ENCODE peak calls at places on chromosomes 3 and 15, in six cellular contexts. One of them, this sample, is unnamed.

GRCh38 chr15:57395292-57395691 is 19.0 kb downstream of the CGNL1 start:
- DNase-seq in neuronal stem cell: no peak
- DNase-seq in IMR-90: peak
- DNase-seq in trophoblast cell: peak
- DNase-seq in H1: no peak
- DNase-seq in mesenchymal stem cell: peak
- DNase-seq in this sample: no peak

GRCh38 chr3:194105292-194105691 is 30.7 kb upstream of the HES1 start:
- DNase-seq in neuronal stem cell: no peak
- DNase-seq in IMR-90: no peak
- DNase-seq in trophoblast cell: no peak
- DNase-seq in H1: no peak
- DNase-seq in mesenchymal stem cell: no peak
- DNase-seq in this sample: no peak

GRCh38 chr3:18424213-18424861 is 802 bp downstream of the SATB1 start:
- DNase-seq in neuronal stem cell: no peak
- DNase-seq in IMR-90: no peak
- DNase-seq in trophoblast cell: no peak
- DNase-seq in H1: no peak
- DNase-seq in mesenchymal stem cell: no peak
- DNase-seq in this sample: peak

GRCh38 chr3:108093616-108094015 is 2.8 kb upstream of the CD47 start:
- DNase-seq in neuronal stem cell: no peak
- DNase-seq in IMR-90: no peak
- DNase-seq in trophoblast cell: no peak
- DNase-seq in H1: no peak
- DNase-seq in mesenchymal stem cell: no peak
- DNase-seq in this sample: no peak

GRCh38 chr3:195806211-195806915 is 5.4 kb downstream of the MUC4 start:
- DNase-seq in neuronal stem cell: peak
- DNase-seq in IMR-90: no peak
- DNase-seq in trophoblast cell: no peak
- DNase-seq in H1: peak
- DNase-seq in mesenchymal stem cell: no peak
- DNase-seq in this sample: peak

GRCh38 chr3:132721479-132722164 is 587 bp downstream of the NPHP3 start:
- DNase-seq in neuronal stem cell: peak
- DNase-seq in IMR-90: peak
- DNase-seq in trophoblast cell: peak
- DNase-seq in H1: no peak
- DNase-seq in mesenchymal stem cell: peak
- DNase-seq in this sample: peak

GRCh38 chr3:156551261-156551660 is 3.7 kb downstream of the SSR3 start:
- DNase-seq in neuronal stem cell: no peak
- DNase-seq in IMR-90: peak
- DNase-seq in trophoblast cell: peak
- DNase-seq in H1: no peak
- DNase-seq in mesenchymal stem cell: peak
- DNase-seq in this sample: no peak

GRCh38 chr3:66555214-66555844 is 54.5 kb upstream of the LRIG1 start:
- DNase-seq in neuronal stem cell: no peak
- DNase-seq in IMR-90: no peak
- DNase-seq in trophoblast cell: no peak
- DNase-seq in H1: no peak
- DNase-seq in mesenchymal stem cell: peak
- DNase-seq in this sample: no peak

GRCh38 chr15:67196672-67197363 is 57.6 kb downstream of the AAGAB start:
- DNase-seq in neuronal stem cell: no peak
- DNase-seq in IMR-90: peak
- DNase-seq in trophoblast cell: peak
- DNase-seq in H1: no peak
- DNase-seq in mesenchymal stem cell: peak
- DNase-seq in this sample: no peak

GRCh38 chr3:113097821-113098516 is 107.2 kb downstream of the GTPBP8 start:
- DNase-seq in neuronal stem cell: no peak
- DNase-seq in IMR-90: peak
- DNase-seq in trophoblast cell: peak
- DNase-seq in H1: no peak
- DNase-seq in mesenchymal stem cell: peak
- DNase-seq in this sample: no peak

GRCh38 chr3:61031503-61031902 is 219.7 kb downstream of the FHIT start:
- DNase-seq in neuronal stem cell: no peak
- DNase-seq in IMR-90: no peak
- DNase-seq in trophoblast cell: no peak
- DNase-seq in H1: no peak
- DNase-seq in mesenchymal stem cell: no peak
- DNase-seq in this sample: no peak

GRCh38 chr3:177751770-177752169 is 554.5 kb upstream of the TBL1XR1 start:
- DNase-seq in neuronal stem cell: no peak
- DNase-seq in IMR-90: no peak
- DNase-seq in trophoblast cell: no peak
- DNase-seq in H1: no peak
- DNase-seq in mesenchymal stem cell: no peak
- DNase-seq in this sample: no peak

GRCh38 chr15:74613089-74613952 is 2.3 kb upstream of the CLK3 start:
- DNase-seq in neuronal stem cell: no peak
- DNase-seq in IMR-90: no peak
- DNase-seq in trophoblast cell: peak
- DNase-seq in H1: no peak
- DNase-seq in mesenchymal stem cell: peak
- DNase-seq in this sample: no peak

GRCh38 chr3:158140396-158140795 is 30.5 kb downstream of the RSRC1 start:
- DNase-seq in neuronal stem cell: no peak
- DNase-seq in IMR-90: peak
- DNase-seq in trophoblast cell: no peak
- DNase-seq in H1: no peak
- DNase-seq in mesenchymal stem cell: no peak
- DNase-seq in this sample: no peak

GRCh38 chr3:18100126-18100525 is 325.0 kb downstream of the SATB1 start:
- DNase-seq in neuronal stem cell: no peak
- DNase-seq in IMR-90: peak
- DNase-seq in trophoblast cell: no peak
- DNase-seq in H1: no peak
- DNase-seq in mesenchymal stem cell: no peak
- DNase-seq in this sample: no peak

GRCh38 chr15:56469484-56469883 is 4.5 kb upstream of the MNS1 start:
- DNase-seq in neuronal stem cell: no peak
- DNase-seq in IMR-90: no peak
- DNase-seq in trophoblast cell: no peak
- DNase-seq in H1: no peak
- DNase-seq in mesenchymal stem cell: no peak
- DNase-seq in this sample: no peak

GRCh38 chr3:48273594-48274211 is 32.8 kb downstream of the ZNF589 start:
- DNase-seq in neuronal stem cell: peak
- DNase-seq in IMR-90: peak
- DNase-seq in trophoblast cell: peak
- DNase-seq in H1: peak
- DNase-seq in mesenchymal stem cell: peak
- DNase-seq in this sample: peak

GRCh38 chr3:129398803-129399144 is 29.7 kb downstream of the EFCAB12 start:
- DNase-seq in neuronal stem cell: no peak
- DNase-seq in IMR-90: peak
- DNase-seq in trophoblast cell: peak
- DNase-seq in H1: no peak
- DNase-seq in mesenchymal stem cell: peak
- DNase-seq in this sample: no peak

GRCh38 chr15:70268698-70269251 is 171.1 kb upstream of the TLE3 start:
- DNase-seq in neuronal stem cell: no peak
- DNase-seq in IMR-90: no peak
- DNase-seq in trophoblast cell: no peak
- DNase-seq in H1: no peak
- DNase-seq in mesenchymal stem cell: no peak
- DNase-seq in this sample: no peak

GRCh38 chr3:15713364-15713763 is 84.4 kb downstream of the ANKRD28 start:
- DNase-seq in neuronal stem cell: no peak
- DNase-seq in IMR-90: no peak
- DNase-seq in trophoblast cell: no peak
- DNase-seq in H1: no peak
- DNase-seq in mesenchymal stem cell: no peak
- DNase-seq in this sample: no peak

GRCh38 chr3:32568953-32569352 is 1.7 kb downstream of the DYNC1LI1 start:
- DNase-seq in neuronal stem cell: no peak
- DNase-seq in IMR-90: no peak
- DNase-seq in trophoblast cell: no peak
- DNase-seq in H1: no peak
- DNase-seq in mesenchymal stem cell: no peak
- DNase-seq in this sample: no peak

GRCh38 chr3:54853573-54854404 is 74.1 kb downstream of the LRTM1 start:
- DNase-seq in neuronal stem cell: peak
- DNase-seq in IMR-90: peak
- DNase-seq in trophoblast cell: peak
- DNase-seq in H1: peak
- DNase-seq in mesenchymal stem cell: peak
- DNase-seq in this sample: peak

GRCh38 chr3:49804141-49805041 is 1.3 kb downstream of the INKA1 start:
- DNase-seq in neuronal stem cell: no peak
- DNase-seq in IMR-90: no peak
- DNase-seq in trophoblast cell: no peak
- DNase-seq in H1: no peak
- DNase-seq in mesenchymal stem cell: no peak
- DNase-seq in this sample: no peak
- H3K23ac ChIP-seq in neuronal stem cell: peak
- H3K23ac ChIP-seq in IMR-90: peak
- H3K23ac ChIP-seq in trophoblast cell: no peak
- H3K23ac ChIP-seq in H1: no peak
- H3K23ac ChIP-seq in mesenchymal stem cell: no peak
- H3K23ac ChIP-seq in this sample: no peak

DNA sequence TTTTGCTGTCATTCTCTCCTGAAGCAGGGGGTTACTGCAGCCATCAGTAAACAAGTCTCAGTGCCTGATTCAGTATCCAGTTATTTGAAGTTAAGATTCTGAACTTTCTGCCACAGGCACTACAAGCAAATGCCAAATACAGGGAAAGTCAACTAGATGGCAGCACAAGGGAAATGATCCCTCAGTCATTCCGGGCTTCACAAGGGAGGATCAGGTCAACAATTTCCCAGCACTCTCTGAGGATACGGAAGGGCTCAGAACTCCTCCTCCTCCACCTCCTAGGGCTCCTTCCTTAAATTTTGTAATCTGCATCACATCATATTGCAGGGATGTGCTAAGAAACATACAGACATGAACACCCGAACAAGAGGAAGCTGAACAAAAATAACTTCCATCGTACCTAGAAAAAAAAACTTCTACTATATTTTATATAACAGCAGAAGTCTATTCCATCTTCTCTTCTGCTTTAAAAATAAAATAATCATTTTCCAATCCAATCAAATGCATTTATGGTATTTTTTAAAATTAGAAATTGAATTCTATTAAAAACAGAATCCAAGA is 187.1 kb downstream of the FMN1 start:
- DNase-seq in neuronal stem cell: no peak
- DNase-seq in IMR-90: peak
- DNase-seq in trophoblast cell: peak
- DNase-seq in H1: no peak
- DNase-seq in mesenchymal stem cell: peak
- DNase-seq in this sample: peak
- H3K9ac ChIP-seq in neuronal stem cell: no peak
- H3K9ac ChIP-seq in IMR-90: no peak
- H3K9ac ChIP-seq in trophoblast cell: no peak
- H3K9ac ChIP-seq in H1: no peak
- H3K9ac ChIP-seq in mesenchymal stem cell: peak
- H3K9ac ChIP-seq in this sample: no peak

GRCh38 chr15:44676676-44677075 is 13.2 kb upstream of the SPG11 start:
- DNase-seq in neuronal stem cell: no peak
- DNase-seq in IMR-90: no peak
- DNase-seq in trophoblast cell: no peak
- DNase-seq in H1: no peak
- DNase-seq in mesenchymal stem cell: no peak
- DNase-seq in this sample: no peak
- H2AFZ ChIP-seq in neuronal stem cell: no peak
- H2AFZ ChIP-seq in IMR-90: peak
- H2AFZ ChIP-seq in trophoblast cell: no peak
- H2AFZ ChIP-seq in H1: peak
- H2AFZ ChIP-seq in mesenchymal stem cell: no peak
- H2AFZ ChIP-seq in this sample: no peak

GRCh38 chr15:25439456-25439836 is 622 bp upstream of the UBE3A start:
- DNase-seq in neuronal stem cell: peak
- DNase-seq in IMR-90: peak
- DNase-seq in trophoblast cell: no peak
- DNase-seq in H1: no peak
- DNase-seq in mesenchymal stem cell: no peak
- DNase-seq in this sample: no peak
- H3K23ac ChIP-seq in neuronal stem cell: peak
- H3K23ac ChIP-seq in IMR-90: peak
- H3K23ac ChIP-seq in trophoblast cell: no peak
- H3K23ac ChIP-seq in H1: no peak
- H3K23ac ChIP-seq in mesenchymal stem cell: no peak
- H3K23ac ChIP-seq in this sample: no peak

GRCh38 chr3:53139833-53140574 is 9.8 kb upstream of the RFT1 start:
- DNase-seq in neuronal stem cell: no peak
- DNase-seq in IMR-90: peak
- DNase-seq in trophoblast cell: no peak
- DNase-seq in H1: no peak
- DNase-seq in mesenchymal stem cell: no peak
- DNase-seq in this sample: no peak
- H3K9ac ChIP-seq in neuronal stem cell: no peak
- H3K9ac ChIP-seq in IMR-90: no peak
- H3K9ac ChIP-seq in trophoblast cell: no peak
- H3K9ac ChIP-seq in H1: no peak
- H3K9ac ChIP-seq in mesenchymal stem cell: no peak
- H3K9ac ChIP-seq in this sample: no peak

GRCh38 chr15:78538358-78538757 is 1.9 kb upstream of the PSMA4 start:
- DNase-seq in neuronal stem cell: no peak
- DNase-seq in IMR-90: no peak
- DNase-seq in trophoblast cell: no peak
- DNase-seq in H1: no peak
- DNase-seq in mesenchymal stem cell: no peak
- DNase-seq in this sample: no peak
- H2AFZ ChIP-seq in neuronal stem cell: no peak
- H2AFZ ChIP-seq in IMR-90: no peak
- H2AFZ ChIP-seq in trophoblast cell: no peak
- H2AFZ ChIP-seq in H1: no peak
- H2AFZ ChIP-seq in mesenchymal stem cell: no peak
- H2AFZ ChIP-seq in this sample: no peak

GRCh38 chr15:59923508-59923907 is 80.6 kb upstream of the FOXB1 start:
- DNase-seq in neuronal stem cell: no peak
- DNase-seq in IMR-90: no peak
- DNase-seq in trophoblast cell: no peak
- DNase-seq in H1: no peak
- DNase-seq in mesenchymal stem cell: no peak
- DNase-seq in this sample: no peak

GRCh38 chr15:59917504-59918157 is 86.5 kb upstream of the FOXB1 start:
- DNase-seq in neuronal stem cell: peak
- DNase-seq in IMR-90: peak
- DNase-seq in trophoblast cell: peak
- DNase-seq in H1: peak
- DNase-seq in mesenchymal stem cell: peak
- DNase-seq in this sample: peak

GRCh38 chr15:59925123-59925522 is 79.0 kb upstream of the FOXB1 start:
- DNase-seq in neuronal stem cell: no peak
- DNase-seq in IMR-90: no peak
- DNase-seq in trophoblast cell: no peak
- DNase-seq in H1: no peak
- DNase-seq in mesenchymal stem cell: no peak
- DNase-seq in this sample: no peak

GRCh38 chr15:59918994-59919951 is 84.8 kb upstream of the FOXB1 start:
- DNase-seq in neuronal stem cell: no peak
- DNase-seq in IMR-90: peak
- DNase-seq in trophoblast cell: peak
- DNase-seq in H1: no peak
- DNase-seq in mesenchymal stem cell: no peak
- DNase-seq in this sample: no peak
- H3K23ac ChIP-seq in neuronal stem cell: no peak
- H3K23ac ChIP-seq in IMR-90: no peak
- H3K23ac ChIP-seq in trophoblast cell: no peak
- H3K23ac ChIP-seq in H1: no peak
- H3K23ac ChIP-seq in mesenchymal stem cell: no peak
- H3K23ac ChIP-seq in this sample: no peak

GRCh38 chr3:165617134-165617533 is 220.1 kb downstream of the BCHE start:
- DNase-seq in neuronal stem cell: no peak
- DNase-seq in IMR-90: no peak
- DNase-seq in trophoblast cell: no peak
- DNase-seq in H1: no peak
- DNase-seq in mesenchymal stem cell: no peak
- DNase-seq in this sample: no peak
- H3K9ac ChIP-seq in neuronal stem cell: no peak
- H3K9ac ChIP-seq in IMR-90: no peak
- H3K9ac ChIP-seq in trophoblast cell: no peak
- H3K9ac ChIP-seq in H1: no peak
- H3K9ac ChIP-seq in mesenchymal stem cell: no peak
- H3K9ac ChIP-seq in this sample: no peak

This sample was measured in H9.